ENCODE peak calls at places on chromosome 13, in five cellular contexts. One of them, this sample, is unnamed. For H3K36me3, the result is how much of the 10 kb centered on the place peaks cover.

GRCh38 chr13:24272452-24273161 is 36.8 kb upstream of the C1QTNF9 start:
- DNase-seq in fibroblast of lung: no peak
- DNase-seq in psoas muscle: peak
- DNase-seq in IMR-90: no peak
- DNase-seq in neural progenitor cell: no peak
- DNase-seq in this sample: no peak

GRCh38 chr13:40534456-40534855 is 132.0 kb downstream of the FOXO1 start:
- DNase-seq in fibroblast of lung: peak
- DNase-seq in psoas muscle: no peak
- DNase-seq in IMR-90: no peak
- DNase-seq in neural progenitor cell: no peak
- DNase-seq in this sample: no peak

GRCh38 chr13:111857846-111858560 is 208.9 kb upstream of the SOX1 start:
- DNase-seq in psoas muscle: no peak
- DNase-seq in fibroblast of lung: no peak
- DNase-seq in IMR-90: no peak
- DNase-seq in neural progenitor cell: no peak
- DNase-seq in this sample: no peak

GRCh38 chr13:26476111-26476743 is 81.3 kb upstream of the WASF3 start:
- DNase-seq in IMR-90: peak
- DNase-seq in neural progenitor cell: peak
- DNase-seq in fibroblast of lung: peak
- DNase-seq in psoas muscle: peak
- DNase-seq in this sample: no peak

GRCh38 chr13:38045278-38046048 is 175.9 kb upstream of the TRPC4 start:
- DNase-seq in fibroblast of lung: peak
- DNase-seq in neural progenitor cell: peak
- DNase-seq in psoas muscle: no peak
- DNase-seq in IMR-90: peak
- DNase-seq in this sample: peak

GRCh38 chr13:30982506-30982905 is 50.0 kb downstream of the TEX26 start:
- DNase-seq in IMR-90: no peak
- DNase-seq in psoas muscle: no peak
- DNase-seq in neural progenitor cell: no peak
- DNase-seq in fibroblast of lung: no peak
- DNase-seq in this sample: no peak

GRCh38 chr13:42680748-42681147 is 100.6 kb upstream of the FAM216B start:
- DNase-seq in fibroblast of lung: no peak
- DNase-seq in neural progenitor cell: no peak
- DNase-seq in IMR-90: no peak
- DNase-seq in psoas muscle: no peak
- DNase-seq in this sample: no peak

GRCh38 chr13:48094404-48094780 is 512 bp downstream of the MED4 start:
- DNase-seq in IMR-90: no peak
- DNase-seq in psoas muscle: no peak
- DNase-seq in fibroblast of lung: peak
- DNase-seq in neural progenitor cell: peak
- DNase-seq in this sample: no peak

GRCh38 chr13:30033681-30034447 is 183.4 kb upstream of the UBL3 start:
- DNase-seq in psoas muscle: no peak
- DNase-seq in fibroblast of lung: peak
- DNase-seq in IMR-90: peak
- DNase-seq in neural progenitor cell: no peak
- DNase-seq in this sample: no peak

GRCh38 chr13:24148414-24149305 is 11.9 kb upstream of the SPATA13 start:
- DNase-seq in psoas muscle: peak
- DNase-seq in IMR-90: peak
- DNase-seq in neural progenitor cell: no peak
- DNase-seq in fibroblast of lung: peak
- DNase-seq in this sample: no peak

GRCh38 chr13:113671066-113672001 is 4.3 kb downstream of the GRK1 start:
- DNase-seq in neural progenitor cell: no peak
- DNase-seq in psoas muscle: no peak
- DNase-seq in fibroblast of lung: no peak
- DNase-seq in IMR-90: no peak
- DNase-seq in this sample: no peak

GRCh38 chr13:22412452-22412851 is 741.6 kb downstream of the FGF9 start:
- DNase-seq in psoas muscle: no peak
- DNase-seq in IMR-90: no peak
- DNase-seq in neural progenitor cell: no peak
- DNase-seq in fibroblast of lung: no peak
- DNase-seq in this sample: no peak

GRCh38 chr13:33286143-33286542 is 588 bp upstream of the STARD13 start:
- DNase-seq in neural progenitor cell: no peak
- DNase-seq in fibroblast of lung: no peak
- DNase-seq in psoas muscle: no peak
- DNase-seq in IMR-90: no peak
- DNase-seq in this sample: no peak
- H3K4me3 ChIP-seq in neural progenitor cell: peak
- H3K4me3 ChIP-seq in fibroblast of lung: peak
- H3K4me3 ChIP-seq in psoas muscle: peak
- H3K4me3 ChIP-seq in IMR-90: peak
- H3K4me3 ChIP-seq in this sample: no peak

DNA sequence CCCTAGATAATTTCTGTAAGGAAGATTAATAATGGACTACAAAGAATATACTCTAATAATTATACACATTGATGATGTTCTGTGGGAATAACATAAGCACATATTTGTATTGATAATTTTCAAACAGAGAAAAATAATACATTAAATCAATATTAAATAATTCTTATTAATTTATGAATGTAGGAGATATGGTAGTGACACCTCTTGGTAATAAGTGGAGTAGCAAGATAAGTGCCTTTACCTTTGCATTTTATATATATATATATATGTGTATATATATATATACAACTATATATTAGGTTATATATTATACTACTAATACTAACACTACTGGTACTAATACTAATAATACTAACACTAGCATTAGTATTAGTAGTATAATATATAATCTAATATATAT is 905.8 kb downstream of the SLITRK1 start:
- DNase-seq in IMR-90: peak
- DNase-seq in neural progenitor cell: no peak
- DNase-seq in psoas muscle: no peak
- DNase-seq in fibroblast of lung: peak
- DNase-seq in this sample: no peak
- H3K36me3 ChIP-seq in IMR-90: under half
- H3K36me3 ChIP-seq in neural progenitor cell: under half
- H3K36me3 ChIP-seq in psoas muscle: under half
- H3K36me3 ChIP-seq in fibroblast of lung: under half
- H3K36me3 ChIP-seq in this sample: under half

DNA sequence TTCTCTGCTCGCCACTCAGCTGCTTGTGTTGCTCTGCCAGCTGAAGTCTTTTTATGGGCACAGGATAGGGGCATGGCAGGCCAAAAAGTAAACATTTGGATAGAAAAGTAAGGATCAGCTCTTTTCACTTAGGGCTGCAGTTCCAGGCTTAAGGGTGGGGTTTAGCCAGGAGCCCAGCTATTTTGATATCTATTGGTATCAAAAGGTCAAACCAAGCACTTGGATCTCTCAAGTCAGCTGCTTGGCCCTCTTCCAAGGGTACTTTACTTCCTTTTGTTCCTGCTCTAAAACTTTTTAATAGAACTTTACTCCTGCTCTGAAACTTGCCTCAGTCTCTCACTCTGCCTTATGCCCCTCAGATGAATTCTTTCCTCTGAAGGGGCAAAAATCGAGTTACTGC is 55.7 kb upstream of the ABCC4 start:
- DNase-seq in psoas muscle: no peak
- DNase-seq in IMR-90: no peak
- DNase-seq in neural progenitor cell: no peak
- DNase-seq in fibroblast of lung: no peak
- DNase-seq in this sample: no peak
- H3K4me3 ChIP-seq in psoas muscle: no peak
- H3K4me3 ChIP-seq in IMR-90: no peak
- H3K4me3 ChIP-seq in neural progenitor cell: no peak
- H3K4me3 ChIP-seq in fibroblast of lung: no peak
- H3K4me3 ChIP-seq in this sample: no peak

DNA sequence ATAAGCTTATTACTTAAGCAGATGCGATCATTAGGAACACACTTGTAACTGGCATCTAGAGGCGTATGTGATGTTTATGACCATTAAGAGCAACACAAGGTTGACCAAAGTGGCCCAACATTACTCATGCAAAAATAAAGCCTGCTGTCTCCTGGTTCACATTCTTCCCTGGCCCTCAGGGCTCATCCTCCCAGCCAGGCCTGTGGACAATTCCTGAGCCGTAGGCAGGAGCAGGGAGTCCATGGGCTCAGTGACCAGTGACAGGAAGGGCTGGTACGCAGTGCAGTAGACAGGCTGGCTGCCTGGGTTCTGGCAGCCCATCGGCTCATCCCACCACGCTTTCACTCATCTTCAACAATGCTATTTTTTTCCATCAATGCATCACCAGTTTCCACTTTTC is 106.0 kb downstream of the STK24 start:
- DNase-seq in psoas muscle: no peak
- DNase-seq in neural progenitor cell: no peak
- DNase-seq in IMR-90: no peak
- DNase-seq in fibroblast of lung: no peak
- DNase-seq in this sample: no peak
- H3K36me3 ChIP-seq in psoas muscle: under half
- H3K36me3 ChIP-seq in neural progenitor cell: under half
- H3K36me3 ChIP-seq in IMR-90: under half
- H3K36me3 ChIP-seq in fibroblast of lung: under half
- H3K36me3 ChIP-seq in this sample: under half

DNA sequence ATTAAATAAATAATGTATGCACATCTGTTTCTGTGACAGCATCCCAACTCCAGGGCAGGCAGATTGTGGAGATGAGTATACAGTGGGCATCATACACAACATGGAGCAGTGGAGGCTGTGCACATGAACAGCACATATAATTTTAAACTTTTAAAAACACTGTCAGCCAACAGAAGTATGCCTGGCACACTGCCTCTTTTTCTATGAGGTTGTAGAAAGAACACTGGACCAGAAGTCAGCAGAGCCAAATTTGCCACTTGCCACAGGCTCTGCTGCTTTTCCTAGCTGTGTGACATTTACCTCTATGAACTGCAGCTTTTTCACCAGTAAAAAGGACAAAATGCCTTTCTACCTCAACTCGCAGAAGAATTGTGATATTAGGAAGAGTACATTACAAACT is 118.7 kb downstream of the FRY start:
- DNase-seq in neural progenitor cell: no peak
- DNase-seq in fibroblast of lung: peak
- DNase-seq in IMR-90: peak
- DNase-seq in psoas muscle: no peak
- DNase-seq in this sample: no peak
- H3K4me3 ChIP-seq in neural progenitor cell: no peak
- H3K4me3 ChIP-seq in fibroblast of lung: no peak
- H3K4me3 ChIP-seq in IMR-90: no peak
- H3K4me3 ChIP-seq in psoas muscle: no peak
- H3K4me3 ChIP-seq in this sample: no peak

DNA sequence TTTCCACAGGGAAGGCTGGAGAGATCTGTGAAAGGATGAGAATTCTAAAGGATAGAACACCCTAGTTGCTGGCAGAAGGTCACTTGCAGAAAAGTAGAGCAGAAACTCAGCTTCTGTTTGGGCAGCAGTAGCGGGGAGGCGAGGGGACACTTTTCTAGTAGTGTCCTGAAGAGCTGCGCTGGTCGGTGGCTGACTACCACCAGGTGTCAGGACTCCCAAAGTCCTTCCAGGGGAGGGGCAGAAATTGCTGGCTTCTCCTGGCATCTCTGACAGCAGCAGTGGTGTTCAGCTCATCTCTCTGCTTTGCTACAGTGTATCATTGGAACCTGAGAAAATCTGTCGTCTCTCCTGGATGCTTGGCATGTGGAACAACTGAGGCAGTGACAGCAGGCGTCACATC is 120.9 kb downstream of the ZDHHC20 start:
- DNase-seq in psoas muscle: no peak
- DNase-seq in neural progenitor cell: peak
- DNase-seq in fibroblast of lung: no peak
- DNase-seq in IMR-90: no peak
- DNase-seq in this sample: no peak
- H3K36me3 ChIP-seq in psoas muscle: under half
- H3K36me3 ChIP-seq in neural progenitor cell: under half
- H3K36me3 ChIP-seq in fibroblast of lung: under half
- H3K36me3 ChIP-seq in IMR-90: under half
- H3K36me3 ChIP-seq in this sample: under half